ENCODE peak calls at places on chromosomes 1 and 21, in eight cellular contexts. E is HFF-Myc; O is GM10248; P is small intestine; M is CMK; Y is fibroblast of lung; G is nephron progenitor cell; I is naive thymus-derived CD8-positive, alpha-beta T cell. S is an unnamed sample.
A peak's percentile ranks its signal among the peaks of the same experiment; 100 is the strongest.

GRCh38 chr21:42309753-42310213 is 5.4 kb downstream of the TFF3 start:
- DNase-seq in O (peak; percentile 84), M (peak; percentile 68), I (peak; percentile 71), P (peak; percentile 54), G (peak; percentile 90), E (peak; percentile 2), Y (peak; percentile 8), S (peak; percentile 80)

GRCh38 chr1:195597929-195598328 is 1010.3 kb downstream of the KCNT2 start:
- DNase-seq in P (no peak), E (no peak), Y (no peak), I (no peak), O (no peak), G (no peak), M (no peak), S (no peak)

GRCh38 chr1:38644092-38644491 is 215.5 kb downstream of the RRAGC start:
- DNase-seq in I (no peak), M (no peak), Y (no peak), G (no peak), P (no peak), E (no peak), O (no peak), S (no peak)

GRCh38 chr1:31904339-31905092 is 33.7 kb downstream of the PTP4A2 start:
- DNase-seq in E (no peak), P (no peak), Y (peak; percentile 64), G (no peak), O (no peak), I (no peak), M (no peak), S (no peak)

GRCh38 chr21:37297364-37297763 is 30.2 kb upstream of the VPS26C start:
- DNase-seq in G (no peak), Y (no peak), E (no peak), O (no peak), I (no peak), M (no peak), P (no peak), S (no peak)

GRCh38 chr1:2070800-2071530 is 20.8 kb downstream of the PRKCZ start:
- DNase-seq in M (no peak), E (no peak), G (no peak), P (no peak), Y (no peak), I (no peak), O (no peak), S (no peak)

GRCh38 chr1:242349636-242350035 is 174.9 kb downstream of the PLD5 start:
- DNase-seq in Y (no peak), O (no peak), I (no peak), P (no peak), M (no peak), G (no peak), E (no peak), S (no peak)

GRCh38 chr1:68955424-68955823 is 458.5 kb upstream of the DEPDC1 start:
- DNase-seq in I (no peak), E (no peak), O (no peak), Y (no peak), P (no peak), M (no peak), G (no peak), S (no peak)

GRCh38 chr1:238061967-238062613 is 171.4 kb upstream of the ZP4 start:
- DNase-seq in Y (peak; percentile 32), G (no peak), P (no peak), I (no peak), E (no peak), M (no peak), O (no peak), S (no peak)

GRCh38 chr21:17548262-17548661 is 35.4 kb downstream of the CXADR start:
- DNase-seq in O (no peak), M (no peak), P (no peak), Y (no peak), E (no peak), I (no peak), G (no peak), S (no peak)

GRCh38 chr21:43575466-43575841 is 83.8 kb downstream of the HSF2BP start:
- DNase-seq in O (no peak), M (no peak), Y (no peak), P (no peak), E (no peak), I (no peak), G (no peak), S (no peak)

GRCh38 chr1:150578278-150579109 is 916 bp downstream of the MCL1 start:
- DNase-seq in I (peak; percentile 48), O (peak; percentile 15), M (no peak), Y (peak; percentile 92), P (peak; percentile 80), E (peak; percentile 78), G (no peak), S (no peak)

GRCh38 chr1:175714350-175714749 is 29.0 kb downstream of the TNR start:
- DNase-seq in O (no peak), I (no peak), G (no peak), P (no peak), E (no peak), Y (no peak), M (no peak), S (no peak)

GRCh38 chr1:188782220-188782841 is 1695.3 kb downstream of the BRINP3 start:
- DNase-seq in M (peak; percentile 29), E (no peak), G (peak; percentile 30), O (peak; percentile 11), Y (peak; percentile 56), I (no peak), P (peak; percentile 37), S (peak; percentile 8)

GRCh38 chr1:183205196-183205781 is 19.2 kb downstream of the LAMC2 start:
- DNase-seq in Y (peak; percentile 95), P (no peak), I (no peak), M (no peak), G (no peak), O (no peak), E (no peak), S (no peak)

GRCh38 chr1:118970451-118970850 is 17.7 kb downstream of the TBX15 start:
- DNase-seq in P (no peak), M (no peak), G (no peak), E (no peak), Y (no peak), O (no peak), I (no peak), S (no peak)

GRCh38 chr1:4638347-4638734 is 16.1 kb upstream of the AJAP1 start:
- DNase-seq in I (no peak), P (no peak), O (no peak), M (no peak), E (no peak), Y (no peak), G (no peak), S (no peak)

GRCh38 chr1:38127432-38127831 is 80.8 kb upstream of the POU3F1 start:
- DNase-seq in P (no peak), G (no peak), M (no peak), I (no peak), E (no peak), O (no peak), Y (peak; percentile 29), S (no peak)

GRCh38 chr1:101081496-101082282 is 56.1 kb upstream of the DPH5 start:
- DNase-seq in E (no peak), M (no peak), G (no peak), O (no peak), Y (no peak), I (no peak), P (peak; percentile 4), S (no peak)

GRCh38 chr1:36667836-36668235 is 185.1 kb upstream of the CSF3R start:
- DNase-seq in M (no peak), O (no peak), Y (no peak), G (no peak), E (no peak), I (no peak), P (no peak), S (no peak)

GRCh38 chr1:156053770-156054499 is at the start of gene UBQLN4:
- DNase-seq in I (peak; percentile 81), Y (peak; percentile 87), E (peak; percentile 32), P (peak; percentile 90), G (peak; percentile 84), O (peak; percentile 94), M (peak; percentile 80), S (peak; percentile 81)

GRCh38 chr1:114089502-114090138 is 64.0 kb downstream of the SYT6 start:
- DNase-seq in G (no peak), E (no peak), Y (no peak), P (no peak), O (no peak), M (no peak), I (no peak), S (no peak)

GRCh38 chr21:33950425-33951079 is 34.9 kb upstream of the ATP5PO start:
- DNase-seq in M (no peak), I (no peak), G (no peak), P (no peak), E (no peak), O (no peak), Y (no peak), S (no peak)

GRCh38 chr1:214838351-214838750 is 235.4 kb downstream of the CENPF start:
- DNase-seq in P (no peak), O (no peak), E (no peak), I (no peak), G (no peak), M (no peak), Y (peak; percentile 37), S (no peak)

GRCh38 chr1:215502081-215502480 is 65.0 kb upstream of the KCTD3 start:
- DNase-seq in G (no peak), I (no peak), Y (no peak), M (no peak), P (no peak), O (no peak), E (no peak), S (no peak)

GRCh38 chr1:218592688-218593087 is 247.6 kb downstream of the TGFB2 start:
- DNase-seq in M (no peak), I (no peak), P (no peak), Y (no peak), O (no peak), E (no peak), G (no peak), S (no peak)

GRCh38 chr1:68344208-68344607 is 105.5 kb downstream of the RPE65 start:
- DNase-seq in E (no peak), Y (no peak), G (no peak), M (no peak), P (no peak), I (no peak), O (no peak), S (no peak)

GRCh38 chr1:98323396-98323795 is 338.1 kb upstream of the SNX7 start:
- DNase-seq in I (no peak), O (no peak), M (no peak), P (peak; percentile 29), G (no peak), Y (peak; percentile 87), E (peak; percentile 77), S (no peak)

GRCh38 chr1:243495442-243496172 is 239.8 kb downstream of the SDCCAG8 start:
- DNase-seq in E (no peak), P (no peak), Y (peak; percentile 81), O (no peak), M (no peak), G (no peak), I (no peak), S (no peak)

GRCh38 chr1:184258525-184258924 is 128.3 kb upstream of the C1orf21 start:
- DNase-seq in Y (no peak), E (no peak), G (no peak), P (no peak), I (no peak), M (no peak), O (no peak), S (no peak)

GRCh38 chr1:243765676-243766075 is 84.4 kb downstream of the AKT3 start:
- DNase-seq in M (no peak), P (no peak), O (no peak), E (no peak), I (no peak), Y (no peak), G (no peak), S (no peak)

S was measured in neural crest cell.